ENCODE peak calls at places on chromosomes 2 and 18, in five cellular contexts. X is brain microvascular endothelial cell, Y is IMR-90, W is left ventricle myocardium inferior, L is lower leg skin. A is an unnamed sample.

GRCh38 chr18:9985641-9986040 is 71.8 kb downstream of the VAPA start:
- DNase-seq in X (no peak), Y (no peak), W (no peak), L (no peak), A (no peak)

GRCh38 chr2:176552456-176553135 is 283.4 kb downstream of the MTX2 start:
- DNase-seq in X (peak), Y (peak), W (no peak), L (no peak), A (no peak)

GRCh38 chr2:95049961-95050360 is 24.5 kb downstream of the MAL start:
- DNase-seq in X (no peak), Y (no peak), W (no peak), L (no peak), A (no peak)

GRCh38 chr2:99777266-99777640 is 287.4 kb upstream of the REV1 start:
- DNase-seq in X (no peak), Y (no peak), W (no peak), L (no peak), A (no peak)

GRCh38 chr2:215554689-215555088 is 118.8 kb upstream of the FN1 start:
- DNase-seq in X (no peak), Y (peak), W (no peak), L (no peak), A (no peak)

GRCh38 chr18:35027206-35027605 is 14.0 kb upstream of the MAPRE2 start:
- DNase-seq in X (no peak), Y (no peak), W (no peak), L (no peak), A (no peak)

GRCh38 chr2:235810297-235810696 is 316.5 kb downstream of the AGAP1 start:
- DNase-seq in X (no peak), Y (no peak), W (no peak), L (no peak), A (no peak)

GRCh38 chr2:166665991-166666940 is 172.2 kb upstream of the SCN7A start:
- DNase-seq in X (peak), Y (peak), W (no peak), L (no peak), A (no peak)

GRCh38 chr2:6866239-6866745 is 585 bp upstream of the CMPK2 start:
- DNase-seq in X (no peak), Y (peak), W (no peak), L (no peak), A (no peak)

GRCh38 chr2:62307469-62308389 is 111.8 kb downstream of the B3GNT2 start:
- DNase-seq in X (no peak), Y (no peak), W (no peak), L (no peak), A (no peak)

GRCh38 chr18:78912862-78913261 is 66.8 kb upstream of the SALL3 start:
- DNase-seq in X (no peak), Y (no peak), W (no peak), L (no peak), A (no peak)

GRCh38 chr2:111169924-111170323 is 49.2 kb downstream of the BCL2L11 start:
- DNase-seq in X (no peak), Y (no peak), W (no peak), L (no peak), A (no peak)

GRCh38 chr2:157936464-157936863 is 60.3 kb upstream of the ACVR1 start:
- DNase-seq in X (no peak), Y (no peak), W (no peak), L (no peak), A (no peak)

GRCh38 chr2:65778126-65778525 is 345.7 kb upstream of the SPRED2 start:
- DNase-seq in X (no peak), Y (no peak), W (no peak), L (no peak), A (no peak)

GRCh38 chr2:74835831-74836674 is 2.1 kb downstream of the HK2 start:
- DNase-seq in X (no peak), Y (peak), W (no peak), L (no peak), A (no peak)

GRCh38 chr2:121072784-121073183 is 212.2 kb downstream of the TFCP2L1 start:
- DNase-seq in X (no peak), Y (no peak), W (no peak), L (no peak), A (no peak)

GRCh38 chr2:33015421-33016142 is 68.8 kb downstream of the LTBP1 start:
- DNase-seq in X (peak), Y (peak), W (no peak), L (no peak), A (no peak)

GRCh38 chr18:77676901-77677300 is 427.3 kb downstream of the GALR1 start:
- DNase-seq in X (no peak), Y (no peak), W (no peak), L (no peak), A (no peak)

GRCh38 chr2:53969285-53970094 is 1.3 kb downstream of the PSME4 start:
- DNase-seq in X (peak), Y (peak), W (no peak), L (peak), A (no peak)

GRCh38 chr2:57180042-57180567 is 866.5 kb upstream of the VRK2 start:
- DNase-seq in X (peak), Y (peak), W (no peak), L (no peak), A (no peak)

GRCh38 chr2:238950551-238950950 is 102.7 kb downstream of the TWIST2 start:
- DNase-seq in X (no peak), Y (no peak), W (no peak), L (no peak), A (no peak)

GRCh38 chr2:32357545-32358482 is 991 bp downstream of the BIRC6 start:
- DNase-seq in X (peak), Y (peak), W (peak), L (peak), A (peak)

DNA sequence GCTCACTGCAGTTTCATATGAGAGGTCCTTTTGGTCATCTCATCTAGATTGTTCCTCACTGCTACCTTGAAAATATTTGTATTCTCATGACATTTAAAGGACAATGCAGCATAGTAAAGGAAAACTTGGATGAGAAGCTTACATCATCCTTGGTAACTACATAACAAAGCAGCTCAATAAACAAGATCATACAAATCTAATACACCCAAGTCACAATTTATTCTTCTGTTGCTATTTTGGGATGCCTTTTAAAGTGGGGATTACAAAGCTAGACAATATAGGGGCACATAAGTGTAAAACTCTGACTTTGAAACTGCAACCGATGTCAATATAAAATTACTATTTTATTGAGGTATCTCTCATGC is 85.7 kb downstream of the TCF4 start:
- DNase-seq in X (no peak), Y (no peak), W (no peak), L (no peak), A (no peak)
- H3K4me3 ChIP-seq in X (no peak), Y (no peak), W (no peak), L (no peak), A (no peak)

GRCh38 chr2:178418426-178418825 is 32.5 kb downstream of the PRKRA start:
- DNase-seq in X (no peak), Y (peak), W (no peak), L (no peak), A (no peak)

GRCh38 chr2:178413472-178414265 is 37.3 kb downstream of the PRKRA start:
- DNase-seq in X (peak), Y (peak), W (peak), L (peak), A (peak)

GRCh38 chr2:178414266-178415247 is 36.4 kb downstream of the PRKRA start:
- DNase-seq in X (peak), Y (peak), W (peak), L (peak), A (peak)

GRCh38 chr2:178417916-178418315 is 33.1 kb downstream of the PRKRA start:
- DNase-seq in X (no peak), Y (no peak), W (no peak), L (no peak), A (no peak)

GRCh38 chr2:178415979-178416378 is 35.0 kb downstream of the PRKRA start:
- DNase-seq in X (no peak), Y (no peak), W (no peak), L (no peak), A (no peak)
- H3K4me3 ChIP-seq in X (no peak), Y (no peak), W (no peak), L (no peak), A (no peak)

DNA sequence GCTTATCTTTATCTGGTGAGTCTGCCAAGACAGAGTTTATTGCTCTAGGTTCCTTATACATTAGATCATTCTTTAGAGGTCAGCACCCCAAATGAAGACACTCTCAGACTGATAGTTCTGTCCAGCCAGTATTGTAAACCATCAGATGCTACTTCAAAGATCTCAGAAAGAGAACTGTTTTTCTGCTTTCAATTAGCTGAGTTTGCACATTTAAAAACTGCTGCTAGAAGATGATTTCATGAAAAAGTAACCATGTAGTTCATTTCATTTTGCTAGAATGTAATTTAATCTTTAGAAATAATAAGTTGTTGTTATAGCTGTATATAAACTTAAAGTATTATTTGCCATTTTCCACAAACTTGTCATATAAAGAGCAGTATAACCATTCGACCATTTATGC is 344.5 kb upstream of the ATP5MC3 start:
- DNase-seq in X (no peak), Y (no peak), W (no peak), L (no peak), A (no peak)
- H3K4me3 ChIP-seq in X (no peak), Y (no peak), W (no peak), L (no peak), A (no peak)

GRCh38 chr2:237715459-237715947 is 83.1 kb upstream of the RBM44 start:
- DNase-seq in X (no peak), Y (no peak), W (no peak), L (no peak), A (no peak)
- H3K4me3 ChIP-seq in X (no peak), Y (no peak), W (peak), L (no peak), A (peak)